ENCODE peak calls at places on chromosomes 5 and 9, in four cellular contexts. Y is K562, Q is A549, P is HepG2. G is an unnamed sample.
A peak's percentile ranks its signal among the peaks of the same experiment; 100 is the strongest.

GRCh38 chr5:78627766-78628165 is 20.8 kb downstream of the LHFPL2 start:
- DNase-seq in P (no peak), Y (no peak), Q (no peak), G (no peak)

GRCh38 chr5:766666-767431 is 17.7 kb downstream of the ZDHHC11B start:
- DNase-seq in Y (no peak), P (no peak), Q (no peak), G (no peak)

GRCh38 chr9:35611230-35611797 is 6.3 kb downstream of the TESK1 start:
- DNase-seq in Y (peak; percentile 39), Q (peak; percentile 53), P (peak; percentile 17), G (no peak)

GRCh38 chr5:15823413-15823812 is 323.4 kb downstream of the FBXL7 start:
- DNase-seq in Q (no peak), Y (no peak), P (no peak), G (no peak)

GRCh38 chr9:13939129-13939528 is 374.8 kb downstream of the NFIB start:
- DNase-seq in Y (no peak), Q (no peak), P (no peak), G (no peak)

GRCh38 chr9:89606567-89607311 is 1.9 kb downstream of the GADD45G start:
- DNase-seq in Y (peak; percentile 83), P (no peak), Q (no peak), G (no peak)

GRCh38 chr9:18478517-18479361 is 4.8 kb downstream of the ADAMTSL1 start:
- DNase-seq in Q (no peak), Y (no peak), P (no peak), G (no peak)

GRCh38 chr5:33091571-33092363 is 349.0 kb upstream of the TARS1 start:
- DNase-seq in P (no peak), Y (no peak), Q (no peak), G (no peak)

GRCh38 chr9:103601287-103601686 is 492.8 kb upstream of the SMC2 start:
- DNase-seq in Y (no peak), P (no peak), Q (no peak), G (no peak)

GRCh38 chr9:5442400-5443011 is 4.8 kb upstream of the PLGRKT start:
- DNase-seq in P (peak; percentile 57), Y (peak; percentile 25), Q (peak; percentile 78), G (no peak)

GRCh38 chr9:69499401-69499800 is 172.8 kb downstream of the APBA1 start:
- DNase-seq in Y (no peak), Q (no peak), P (no peak), G (no peak)

GRCh38 chr5:57172466-57172961 is 1.3 kb upstream of the GPBP1 start:
- DNase-seq in P (no peak), Q (peak; percentile 33), Y (peak; percentile 23), G (no peak)

GRCh38 chr9:104286792-104287191 is 192.7 kb downstream of the SMC2 start:
- DNase-seq in Q (no peak), P (no peak), Y (no peak), G (no peak)

GRCh38 chr5:125005287-125005686 is 258.8 kb upstream of the ZNF608 start:
- DNase-seq in Q (no peak), Y (no peak), P (no peak), G (no peak)

GRCh38 chr9:110457245-110457644 is 119.6 kb upstream of the TXNDC8 start:
- DNase-seq in P (no peak), Y (no peak), Q (no peak), G (no peak)

GRCh38 chr5:159878988-159879471 is 37.3 kb upstream of the ADRA1B start:
- DNase-seq in Q (peak; percentile 87), Y (peak; percentile 20), P (peak; percentile 27), G (no peak)

GRCh38 chr9:82883436-82883835 is 179.5 kb downstream of the RASEF start:
- DNase-seq in Y (no peak), Q (no peak), P (no peak), G (no peak)

GRCh38 chr9:5582835-5583195 is 46.1 kb upstream of the RIC1 start:
- DNase-seq in Q (no peak), Y (no peak), P (no peak), G (peak; percentile 91)

GRCh38 chr5:463952-464351 is 21.0 kb downstream of the EXOC3 start:
- DNase-seq in Y (no peak), P (no peak), Q (no peak), G (no peak)

GRCh38 chr5:43231977-43232376 is 40.0 kb downstream of the NIM1K start:
- DNase-seq in Q (peak; percentile 57), P (no peak), Y (no peak), G (no peak)
- TF ChIP-seq MAX in Q (no peak), P (no peak), Y (no peak), G (no peak)

DNA sequence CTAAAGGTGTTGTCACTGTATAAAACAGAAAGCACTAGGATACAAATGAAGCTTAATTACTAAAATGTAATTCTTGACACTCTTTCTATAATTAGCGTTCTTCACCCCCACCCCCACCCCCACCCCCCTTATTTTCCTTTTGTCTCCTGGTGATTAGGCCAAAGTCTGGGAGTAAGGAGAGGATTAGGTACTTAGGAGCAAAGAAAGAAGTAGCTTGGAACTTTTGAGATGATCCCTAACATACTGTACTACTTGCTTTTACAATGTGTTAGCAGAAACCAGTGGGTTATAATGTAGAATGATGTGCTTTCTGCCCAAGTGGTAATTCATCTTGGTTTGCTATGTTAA is 43.8 kb downstream of the NDFIP1 start:
- DNase-seq in Q (no peak), P (no peak), Y (peak; percentile 22), G (no peak)
- TF ChIP-seq MYC in Q (no peak), P (no peak), Y (no peak), G (no peak)

DNA sequence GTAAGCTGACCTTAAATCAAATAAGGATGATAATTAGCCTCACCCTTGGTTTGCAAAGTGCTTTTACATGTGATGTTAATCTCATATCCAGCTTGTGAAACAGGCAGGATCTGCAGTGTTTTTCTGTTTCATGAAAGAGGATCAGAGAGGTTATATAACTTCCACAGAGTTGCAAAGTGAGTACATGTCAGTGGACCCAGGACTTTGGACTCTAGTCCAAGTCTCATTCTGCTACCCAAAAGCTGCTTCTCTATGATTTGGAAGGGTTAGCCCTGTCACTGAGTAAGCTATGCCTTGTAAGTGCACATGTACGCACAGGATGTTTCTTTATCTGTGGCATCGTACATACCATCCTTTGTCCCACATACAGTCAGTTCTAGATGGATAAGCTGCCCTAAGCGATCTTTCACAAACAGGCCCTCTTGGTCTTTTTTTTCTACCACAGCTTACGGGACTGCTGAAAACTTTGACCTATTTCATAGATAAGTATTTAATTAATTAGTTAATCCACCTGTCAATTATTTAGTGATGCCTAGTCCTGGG is 322.9 kb downstream of the TMEM38B start:
- DNase-seq in P (no peak), Q (no peak), Y (no peak), G (no peak)
- TF ChIP-seq ESRRA in P (no peak), Q (no peak), Y (no peak), G (no peak)

GRCh38 chr5:169296456-169297220 is 4.3 kb downstream of the SLIT3 start:
- DNase-seq in Q (peak; percentile 29), P (no peak), Y (no peak), G (no peak)
- TF ChIP-seq MAX in Q (no peak), P (no peak), Y (no peak), G (no peak)

GRCh38 chr5:177311723-177312648 is at the start of gene MXD3:
- DNase-seq in Q (peak; percentile 97), Y (peak; percentile 97), P (peak; percentile 94), G (peak; percentile 76)

GRCh38 chr5:177312649-177313181 is 1.0 kb upstream of the MXD3 start:
- DNase-seq in Y (peak; percentile 58), P (peak; percentile 43), Q (peak; percentile 65), G (no peak)

GRCh38 chr5:177314376-177315342 is 3.0 kb upstream of the MXD3 start:
- DNase-seq in Y (no peak), P (no peak), Q (no peak), G (no peak)

GRCh38 chr5:177315411-177315810 is 3.7 kb upstream of the MXD3 start:
- DNase-seq in Y (no peak), Q (no peak), P (no peak), G (no peak)

DNA sequence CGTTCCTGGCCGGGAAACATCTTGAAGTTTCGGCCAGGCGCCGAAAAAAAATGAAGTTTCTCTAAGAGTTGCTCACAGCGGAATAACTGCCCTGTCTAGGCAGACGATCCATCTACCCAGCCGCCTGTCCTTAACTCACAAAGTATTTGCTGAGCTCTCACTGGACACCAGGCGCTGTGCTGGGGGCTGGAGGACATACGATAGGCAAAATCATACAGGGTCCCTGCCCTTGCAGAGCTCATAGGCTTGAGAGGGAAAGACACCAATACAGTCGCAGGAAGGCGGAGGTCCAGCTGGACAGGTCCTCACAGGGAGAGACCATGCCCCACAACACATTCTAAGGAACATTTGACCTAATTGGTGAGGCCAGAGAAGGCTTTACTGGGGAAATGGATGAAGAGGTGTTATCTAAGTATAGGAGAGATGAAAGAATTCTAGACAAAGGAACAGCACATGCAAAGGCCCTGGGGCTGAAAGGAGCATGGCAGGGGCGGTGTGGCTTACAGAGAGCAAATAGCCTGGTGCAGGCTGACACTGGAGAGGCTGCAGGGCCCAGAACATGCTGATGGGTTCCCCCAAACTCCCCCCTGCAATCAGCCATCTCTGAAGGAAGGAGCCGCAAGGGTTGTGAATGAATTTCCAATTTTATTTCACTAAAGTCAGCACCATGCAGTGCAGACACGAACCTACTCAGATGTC is 2.0 kb upstream of the MXD3 start:
- DNase-seq in Q (no peak), Y (no peak), P (no peak), G (no peak)
- TF ChIP-seq MYC in Q (no peak), Y (no peak), P (no peak), G (no peak)

GRCh38 chr9:127680226-127680625 is 26.6 kb upstream of the CFAP157 start:
- DNase-seq in P (no peak), Q (no peak), Y (no peak), G (no peak)
- TF ChIP-seq ESRRA in P (no peak), Q (no peak), Y (no peak), G (no peak)

DNA sequence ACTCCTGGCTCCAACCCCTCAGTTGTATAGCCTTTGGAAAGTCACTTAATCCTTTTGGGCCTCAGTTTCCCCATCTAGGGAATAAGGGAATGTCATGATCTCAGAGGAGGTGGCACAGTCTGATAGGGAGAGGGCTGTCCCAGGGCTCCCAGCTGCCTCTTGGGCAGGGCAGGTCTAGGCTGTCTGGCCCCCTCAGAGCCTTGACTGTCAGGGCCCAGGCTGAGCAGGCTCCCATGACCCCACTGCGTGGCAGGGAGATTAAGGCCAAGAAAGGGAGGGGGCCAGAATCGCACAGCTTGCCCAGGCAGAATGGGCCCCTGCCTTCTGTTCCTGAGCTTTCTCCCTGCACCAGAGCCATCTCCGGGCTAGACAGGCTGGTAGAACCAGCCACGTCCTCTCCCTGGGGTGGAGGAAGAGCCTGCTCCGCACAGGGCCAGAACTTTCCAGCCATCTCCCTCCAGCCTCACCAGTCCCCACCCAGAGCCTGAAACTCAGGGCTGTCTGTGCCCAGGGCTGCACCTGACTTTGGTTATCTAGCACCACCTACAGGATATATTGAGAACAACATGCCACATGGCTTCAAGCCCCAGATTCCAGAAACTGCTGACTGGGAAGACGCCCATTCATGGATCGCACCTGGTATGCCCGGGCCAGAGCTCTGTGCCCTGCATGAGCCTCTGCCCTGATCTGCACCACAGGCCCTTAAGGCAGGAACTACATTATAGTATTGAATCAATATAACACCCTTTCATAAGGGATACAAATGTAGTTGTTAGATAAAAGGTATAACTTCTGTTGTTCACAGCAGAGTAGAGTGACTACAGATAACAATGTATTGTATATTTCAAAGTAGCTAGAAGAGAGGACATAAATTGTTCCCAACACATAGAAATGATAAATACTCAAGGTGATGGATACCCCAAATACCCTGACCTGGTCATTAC is 32.0 kb downstream of the NAIF1 start:
- DNase-seq in Y (peak; percentile 86), Q (peak; percentile 91), P (peak; percentile 81), G (peak; percentile 60)
- TF ChIP-seq MAX in Y (peak; percentile 72), Q (peak; percentile 94), P (peak; percentile 74), G (peak; percentile 77)

GRCh38 chr5:149201121-149201637 is 59.9 kb downstream of the ABLIM3 start:
- DNase-seq in Q (no peak), P (peak; percentile 12), Y (no peak), G (no peak)
- TF ChIP-seq MYC in Q (no peak), P (no peak), Y (no peak), G (no peak)